ENCODE peak calls at places on chromosomes 11 and 22, in five cellular contexts. L, V, S, R and T are unnamed samples.
A peak's percentile ranks its signal among the peaks of the same experiment; 100 is the strongest.

GRCh38 chr22:21450320-21450831 is 16.8 kb upstream of the TMEM191C start:
- DNase-seq in L (no peak), V (no peak), S (no peak), R (no peak), T (peak; percentile 41)

GRCh38 chr22:40193429-40194421 is 16.0 kb downstream of the TNRC6B start:
- DNase-seq in L (no peak), R (peak; percentile 62), V (peak; percentile 49), S (no peak), T (peak; percentile 55)

GRCh38 chr22:28506207-28506606 is 173.4 kb downstream of the TTC28 start:
- DNase-seq in L (no peak), R (no peak), S (no peak), V (no peak), T (no peak)

GRCh38 chr11:75938543-75938942 is 123.5 kb downstream of the UVRAG start:
- DNase-seq in R (peak; percentile 53), S (no peak), V (no peak), L (no peak), T (no peak)

GRCh38 chr11:75279273-75279672 is 38.7 kb downstream of the TPBGL start:
- DNase-seq in V (no peak), L (no peak), S (no peak), R (no peak), T (peak; percentile 41)

GRCh38 chr22:36846271-36846670 is 14.5 kb upstream of the NCF4 start:
- DNase-seq in V (no peak), L (no peak), S (no peak), R (no peak), T (no peak)

GRCh38 chr11:66187453-66187852 is 81.0 kb upstream of the RAB1B start:
- DNase-seq in R (no peak), S (no peak), L (no peak), V (no peak), T (no peak)

GRCh38 chr22:20517841-20518592 is 10.6 kb downstream of the MED15 start:
- DNase-seq in R (no peak), S (no peak), L (no peak), V (no peak), T (no peak)

GRCh38 chr22:24466831-24467249 is 28.3 kb upstream of the UPB1 start:
- DNase-seq in R (peak; percentile 81), V (peak; percentile 74), L (peak; percentile 36), S (no peak), T (peak; percentile 54)

GRCh38 chr11:122642971-122643370 is 12.6 kb upstream of the UBASH3B start:
- DNase-seq in V (no peak), S (no peak), L (no peak), R (peak; percentile 73), T (no peak)

GRCh38 chr11:46718155-46719019 is 626 bp upstream of the F2 start:
- DNase-seq in L (no peak), S (no peak), V (no peak), R (peak; percentile 12), T (no peak)